ENCODE peak calls at places on chromosomes 4 and X, in ten cellular contexts. E is pancreas; V is CD4-positive, alpha-beta memory T cell; Q is ovary; J is lower leg skin; Z is AG20443; B is HCEC 1CT; N is progenitor cell of endocrine pancreas; R is ecto neural progenitor cell; X is NCI-H69. W is an unnamed sample.

GRCh38 chr4:177441061-177441802 is 1.0 kb downstream of the AGA start:
- DNase-seq in J (peak; percentile 27), B (no peak), R (no peak), E (no peak), Z (no peak), N (no peak), X (peak; percentile 66), V (peak; percentile 9), Q (no peak), W (no peak)

GRCh38 chr4:4730214-4730613 is 129.3 kb upstream of the MSX1 start:
- DNase-seq in J (no peak), B (no peak), E (no peak), R (no peak), Q (no peak), Z (peak; percentile 74), N (no peak), V (no peak), X (no peak), W (no peak)

GRCh38 chrX:135327299-135327698 is 18.0 kb downstream of the ETDC start:
- DNase-seq in J (no peak), E (no peak), V (no peak), Z (peak; percentile 65), Q (no peak), N (no peak), B (peak; percentile 79), X (peak; percentile 4), R (no peak), W (no peak)

GRCh38 chrX:141839856-141840255 is 1.7 kb downstream of the MAGEC3 start:
- DNase-seq in N (no peak), Q (no peak), V (no peak), B (no peak), X (no peak), E (no peak), J (no peak), R (no peak), Z (no peak), W (no peak)

GRCh38 chrX:73270753-73271152 is 56.1 kb upstream of the NAP1L2 start:
- DNase-seq in B (no peak), N (no peak), V (no peak), R (no peak), X (no peak), Z (no peak), Q (no peak), E (no peak), J (no peak), W (no peak)

GRCh38 chrX:79708581-79708980 is 306.0 kb upstream of the TBX22 start:
- DNase-seq in E (no peak), B (no peak), Z (no peak), V (no peak), R (no peak), N (no peak), J (no peak), X (no peak), Q (no peak), W (no peak)

GRCh38 chr4:55125087-55125721 is at the start of gene KDR:
- DNase-seq in B (no peak), Q (no peak), V (no peak), R (peak; percentile 85), Z (peak; percentile 66), X (peak; percentile 2), N (peak; percentile 29), E (no peak), J (no peak), W (no peak)

GRCh38 chr4:22055954-22056353 is 107.4 kb upstream of the KCNIP4 start:
- DNase-seq in V (no peak), Z (no peak), B (no peak), E (no peak), X (no peak), R (no peak), J (no peak), N (no peak), Q (no peak), W (no peak)

GRCh38 chr4:151931563-151931962 is 170.8 kb upstream of the GATB start:
- DNase-seq in Z (no peak), R (no peak), V (no peak), Q (no peak), N (no peak), E (no peak), J (no peak), X (peak; percentile 55), B (no peak), W (no peak)

GRCh38 chr4:7514789-7515188 is 80.1 kb upstream of the PSAPL1 start:
- DNase-seq in N (no peak), J (no peak), Q (no peak), V (no peak), X (no peak), Z (no peak), E (no peak), R (no peak), B (no peak), W (no peak)

GRCh38 chr4:169063441-169063840 is 53.4 kb upstream of the CBR4 start:
- DNase-seq in N (no peak), X (no peak), Q (no peak), Z (no peak), R (no peak), E (no peak), V (no peak), B (no peak), J (no peak), W (no peak)

GRCh38 chr4:186072516-186072915 is 3.6 kb downstream of the TLR3 start:
- DNase-seq in E (no peak), R (no peak), X (no peak), B (no peak), V (no peak), J (no peak), Q (no peak), N (no peak), Z (no peak), W (no peak)

GRCh38 chr4:120922390-120923200 is at the start of gene PRDM5:
- DNase-seq in E (peak; percentile 71), J (peak; percentile 19), V (peak; percentile 2), B (peak; percentile 43), Z (peak; percentile 84), X (peak; percentile 38), N (peak; percentile 42), R (peak; percentile 81), Q (peak; percentile 81), W (peak; percentile 11)

GRCh38 chr4:39280770-39281169 is 85.4 kb downstream of the RFC1 start:
- DNase-seq in X (no peak), N (no peak), Z (no peak), V (no peak), J (no peak), E (no peak), Q (no peak), B (no peak), R (no peak), W (no peak)

GRCh38 chr4:147407261-147408045 is 73.4 kb upstream of the EDNRA start:
- DNase-seq in N (no peak), J (no peak), B (no peak), R (no peak), Q (peak; percentile 22), X (no peak), E (no peak), Z (no peak), V (no peak), W (no peak)

GRCh38 chr4:174398728-174399127 is 115.0 kb downstream of the CEP44 start:
- DNase-seq in J (no peak), N (no peak), Q (no peak), X (no peak), Z (peak; percentile 32), R (no peak), V (no peak), E (no peak), B (peak; percentile 80), W (no peak)

GRCh38 chr4:19748911-19749473 is 502.7 kb upstream of the SLIT2 start:
- DNase-seq in Z (peak; percentile 40), J (peak; percentile 15), B (peak; percentile 56), X (no peak), N (no peak), R (no peak), E (no peak), Q (no peak), V (no peak), W (no peak)

GRCh38 chr4:133151301-133151680 is 2.2 kb downstream of the PCDH10 start:
- DNase-seq in J (no peak), X (peak; percentile 48), R (peak; percentile 62), N (no peak), E (no peak), B (no peak), V (no peak), Z (peak; percentile 6), Q (no peak), W (no peak)

GRCh38 chr4:156303708-156304107 is 350.0 kb upstream of the CTSO start:
- DNase-seq in Z (no peak), E (no peak), V (no peak), J (no peak), Q (no peak), B (no peak), N (no peak), R (no peak), X (no peak), W (no peak)

GRCh38 chrX:1592128-1592862 is 891 bp downstream of the AKAP17A start:
- DNase-seq in V (no peak), Q (peak; percentile 38), R (peak; percentile 54), N (no peak), X (peak; percentile 21), J (no peak), Z (peak; percentile 43), B (no peak), E (no peak), W (no peak)

GRCh38 chr4:8893227-8893623 is 21.6 kb upstream of the HMX1 start:
- DNase-seq in Z (no peak), V (no peak), R (no peak), Q (no peak), B (no peak), N (no peak), X (no peak), E (no peak), J (no peak), W (no peak)

GRCh38 chr4:102537280-102537679 is 36.1 kb downstream of the NFKB1 start:
- DNase-seq in N (no peak), J (no peak), Z (no peak), E (no peak), Q (no peak), X (no peak), V (no peak), B (no peak), R (no peak), W (no peak)

GRCh38 chrX:73581002-73581628 is 18.1 kb downstream of the CHIC1 start:
- DNase-seq in R (no peak), Q (no peak), Z (no peak), V (no peak), J (no peak), B (no peak), X (peak; percentile 55), N (no peak), E (no peak), W (no peak)